ENCODE peak calls at places on chromosomes 7 and 10, in five cellular contexts. N is SK-N-SH, U is HCT116, V is HepG2, F is GM12878. E is an unnamed sample.

GRCh38 chr7:99617187-99617781 is 538 bp downstream of the ZSCAN25 start:
- DNase-seq in N (no peak), U (no peak), V (no peak), F (no peak), E (peak; percentile 27)

GRCh38 chr7:83646027-83646426 is 2.9 kb downstream of the SEMA3E start:
- DNase-seq in N (no peak), U (no peak), V (no peak), F (no peak), E (no peak)

GRCh38 chr7:44534087-44534486 is 7.0 kb downstream of the NPC1L1 start:
- DNase-seq in N (no peak), U (no peak), V (no peak), F (no peak), E (no peak)

GRCh38 chr7:100215895-100216294 is 3.9 kb upstream of the PVRIG start:
- DNase-seq in N (no peak), U (no peak), V (no peak), F (no peak), E (no peak)

GRCh38 chr10:73910764-73911552 is at the start of gene PLAU:
- DNase-seq in N (peak; percentile 86), U (no peak), V (no peak), F (no peak), E (peak; percentile 86)

GRCh38 chr10:129031233-129032150 is 435.5 kb upstream of the MGMT start:
- DNase-seq in N (peak; percentile 90), U (no peak), V (peak; percentile 15), F (no peak), E (peak; percentile 67)

GRCh38 chr7:44189286-44189992 is at the start of gene GCK:
- DNase-seq in N (no peak), U (no peak), V (no peak), F (no peak), E (no peak)

GRCh38 chr7:31133497-31133896 is 81.4 kb downstream of the ADCYAP1R1 start:
- DNase-seq in N (no peak), U (no peak), V (no peak), F (no peak), E (no peak)

GRCh38 chr10:3817002-3817401 is 32.0 kb upstream of the KLF6 start:
- DNase-seq in N (no peak), U (no peak), V (no peak), F (no peak), E (no peak)

GRCh38 chr7:44712012-44712411 is 36.6 kb upstream of the ZMIZ2 start:
- DNase-seq in N (no peak), U (no peak), V (peak; percentile 77), F (no peak), E (peak; percentile 44)

GRCh38 chr7:140625908-140626868 is 14.4 kb downstream of the DENND2A start:
- DNase-seq in N (peak; percentile 69), U (no peak), V (no peak), F (no peak), E (no peak)

GRCh38 chr10:11045995-11046394 is 28.3 kb downstream of the CELF2 start:
- DNase-seq in N (no peak), U (no peak), V (no peak), F (no peak), E (no peak)

GRCh38 chr7:76063525-76063924 is 15.6 kb downstream of the MDH2 start:
- DNase-seq in N (peak; percentile 60), U (no peak), V (no peak), F (no peak), E (peak; percentile 65)

GRCh38 chr7:19321925-19322470 is 176.8 kb upstream of the FERD3L start:
- DNase-seq in N (no peak), U (no peak), V (no peak), F (no peak), E (no peak)

GRCh38 chr7:124351950-124352349 is 319.1 kb upstream of the TMEM229A start:
- DNase-seq in N (peak; percentile 14), U (no peak), V (no peak), F (no peak), E (no peak)

GRCh38 chr7:30983914-30984247 is 20.1 kb downstream of the GHRHR start:
- DNase-seq in N (no peak), U (no peak), V (no peak), F (no peak), E (no peak)

GRCh38 chr10:86799188-86799845 is 42.9 kb downstream of the BMPR1A start:
- DNase-seq in N (no peak), U (no peak), V (no peak), F (no peak), E (no peak)

GRCh38 chr10:133058267-133059092 is 29.2 kb upstream of the ADGRA1 start:
- DNase-seq in N (no peak), U (no peak), V (no peak), F (no peak), E (no peak)

GRCh38 chr7:145263886-145264285 is 428.0 kb upstream of the TPK1 start:
- DNase-seq in N (no peak), U (no peak), V (no peak), F (no peak), E (no peak)

GRCh38 chr10:15856328-15857000 is 3.8 kb downstream of the MINDY3 start:
- DNase-seq in N (peak; percentile 21), U (no peak), V (no peak), F (no peak), E (peak; percentile 48)

GRCh38 chr7:105674200-105675030 is 93.1 kb upstream of the EFCAB10 start:
- DNase-seq in N (no peak), U (no peak), V (no peak), F (no peak), E (no peak)

GRCh38 chr10:30058111-30058510 is 1.3 kb downstream of the JCAD start:
- DNase-seq in N (no peak), U (no peak), V (no peak), F (no peak), E (no peak)

GRCh38 chr10:31702005-31702404 is 226.6 kb downstream of the ARHGAP12 start:
- DNase-seq in N (no peak), U (no peak), V (no peak), F (no peak), E (no peak)

GRCh38 chr7:35988818-35989217 is 164.2 kb upstream of the EEPD1 start:
- DNase-seq in N (no peak), U (no peak), V (no peak), F (no peak), E (no peak)

GRCh38 chr10:77463967-77464745 is 173.5 kb downstream of the KCNMA1 start:
- DNase-seq in N (no peak), U (no peak), V (no peak), F (no peak), E (no peak)

GRCh38 chr7:37505750-37506353 is 57.2 kb upstream of the ELMO1 start:
- DNase-seq in N (no peak), U (no peak), V (no peak), F (no peak), E (no peak)

GRCh38 chr10:100194711-100195110 is 8.9 kb upstream of the ERLIN1 start:
- DNase-seq in N (no peak), U (no peak), V (no peak), F (no peak), E (no peak)

DNA sequence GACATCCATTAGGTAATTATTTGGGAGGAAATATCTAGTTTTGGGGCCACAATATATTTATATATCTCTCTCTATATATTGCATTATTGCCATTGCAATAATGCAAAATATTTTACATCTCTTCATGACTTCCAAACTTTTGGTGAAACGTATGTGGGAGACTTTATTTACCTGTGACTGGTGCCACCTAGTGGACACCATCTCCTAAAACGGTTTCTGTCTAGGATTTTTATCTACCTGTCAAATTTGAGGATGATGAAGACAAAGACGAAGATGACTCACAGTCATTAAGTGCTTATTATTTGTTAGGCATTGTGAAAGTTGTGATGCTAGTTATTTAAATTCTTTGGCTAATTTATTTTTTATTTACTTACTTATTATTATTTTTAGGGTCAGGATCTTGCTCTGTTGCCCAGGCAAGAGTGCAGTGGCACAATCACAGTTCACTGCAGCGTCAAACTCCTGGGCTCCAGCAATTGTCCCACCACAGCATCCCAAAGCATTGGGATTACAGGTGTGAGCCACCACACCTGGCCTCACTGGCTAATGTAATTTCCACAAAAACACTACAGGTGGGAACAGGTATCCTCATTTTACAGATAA is 18.7 kb upstream of the CBLL1 start:
- DNase-seq in N (peak; percentile 71), U (peak; percentile 49), V (peak; percentile 52), F (peak; percentile 12), E (peak; percentile 83)
- TF ChIP-seq ZBTB33 in N (no peak), U (no peak), V (no peak), F (no peak), E (no peak)

DNA sequence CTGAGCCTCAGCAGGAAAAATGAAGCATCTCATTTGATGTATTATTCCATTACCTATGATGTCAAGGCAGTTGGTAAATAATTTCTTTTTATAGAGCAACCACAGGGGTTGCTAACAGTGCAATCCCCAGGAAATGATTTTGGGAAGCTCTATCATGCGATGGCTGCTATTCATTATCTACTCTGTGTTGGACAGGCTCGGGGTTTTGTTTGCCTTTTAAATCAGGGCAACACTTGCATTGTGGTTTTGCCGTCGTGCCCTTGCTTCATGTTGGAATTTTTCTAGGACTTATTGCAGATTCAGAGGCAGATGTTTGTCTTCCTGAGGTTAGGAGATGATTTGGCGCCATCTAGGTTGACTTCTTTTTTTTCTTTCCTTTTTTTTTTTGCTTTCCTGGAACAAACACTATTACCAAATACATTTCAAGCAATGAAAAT is 128.4 kb downstream of the BICC1 start:
- DNase-seq in N (peak; percentile 20), U (peak; percentile 18), V (peak; percentile 81), F (no peak), E (no peak)
- TF ChIP-seq CTCF in N (peak; percentile 61), U (peak; percentile 29), V (peak; percentile 58), F (no peak), E (no peak)

DNA sequence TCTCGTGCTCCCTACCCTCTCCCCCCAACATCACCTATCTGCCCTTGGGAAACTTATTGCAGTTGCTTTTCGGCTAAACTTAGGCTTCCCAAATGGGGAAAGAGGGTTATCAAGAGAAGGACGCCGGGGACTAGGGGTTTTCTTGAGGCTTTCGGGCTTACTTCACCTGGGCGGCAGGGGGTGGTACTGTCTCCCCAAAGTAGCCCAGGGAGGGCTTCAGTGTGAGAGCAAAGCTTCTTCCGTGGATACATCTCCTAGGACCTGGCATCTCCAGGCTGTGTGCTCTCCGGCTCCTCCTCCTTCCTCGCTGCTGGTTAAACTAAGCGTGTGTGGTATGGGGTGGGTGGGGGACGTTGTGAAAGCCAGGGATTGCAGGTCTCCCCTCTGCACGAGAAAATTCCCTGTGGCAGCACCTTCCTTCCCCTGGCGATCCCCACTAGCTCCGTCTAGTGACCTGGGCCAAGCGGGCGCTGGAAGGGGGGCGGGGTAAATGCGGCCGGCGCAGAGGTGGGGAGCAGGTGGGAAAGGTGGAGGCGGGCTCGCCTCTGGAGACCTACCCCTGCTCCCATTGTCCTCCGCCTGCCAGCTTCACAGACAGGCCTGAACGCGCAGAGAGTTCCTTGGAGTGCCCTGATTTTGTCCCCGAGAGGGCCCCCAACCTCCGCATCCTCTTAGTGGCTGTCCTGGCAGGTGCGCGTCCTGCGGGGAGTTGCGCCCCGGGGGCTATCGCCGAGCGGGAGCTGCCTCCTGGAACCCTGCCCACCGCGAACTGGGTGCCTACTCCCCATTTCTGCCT is 1.2 kb downstream of the PLXDC2 start:
- DNase-seq in N (peak; percentile 51), U (no peak), V (no peak), F (no peak), E (no peak)
- TF ChIP-seq ZBTB33 in N (no peak), U (no peak), V (no peak), F (no peak), E (no peak)

DNA sequence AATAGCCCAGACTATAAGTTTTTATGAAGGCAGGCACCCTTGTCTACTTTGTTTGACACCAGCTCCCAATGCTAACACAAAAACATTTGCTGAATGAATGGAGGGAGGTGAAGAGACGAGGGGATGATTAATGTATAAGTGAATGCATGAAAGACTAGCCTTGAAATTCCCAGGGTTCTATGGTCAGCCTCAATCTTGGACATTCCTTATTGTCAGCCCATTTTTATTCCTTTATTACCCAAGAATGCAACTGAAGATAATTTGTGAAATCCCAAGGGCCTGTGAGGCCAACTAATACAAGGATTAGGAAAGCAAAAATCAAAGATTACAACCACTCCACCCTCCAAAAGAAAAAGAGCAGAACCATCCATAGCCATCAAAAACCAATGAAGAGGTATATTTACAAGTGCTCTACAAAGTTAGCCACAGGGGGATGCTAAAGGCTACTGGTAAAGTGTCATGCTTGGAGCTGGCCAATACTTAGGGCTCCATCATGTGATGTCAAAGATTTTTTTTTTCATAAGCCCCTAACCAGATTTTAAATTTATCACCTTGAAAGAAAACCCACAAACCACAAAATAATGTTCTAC is 40.0 kb upstream of the ASAH2 start:
- DNase-seq in N (no peak), U (no peak), V (no peak), F (no peak), E (peak; percentile 68)
- TF ChIP-seq CTCF in N (peak; percentile 43), U (peak; percentile 26), V (peak; percentile 43), F (peak; percentile 52), E (peak; percentile 76)

E was measured in K562.